ENCODE peak calls at places on chromosome 20, in seven cellular contexts. One of them, this sample, is unnamed.

GRCh38 chr20:49446808-49447207 is 35.7 kb downstream of the KCNB1 start:
- DNase-seq in transverse colon: peak; percentile 69
- DNase-seq in Peyer's patch: no peak
- DNase-seq in sigmoid colon: peak; percentile 96
- DNase-seq in spleen: no peak
- DNase-seq in IMR-90: no peak
- DNase-seq in H54: no peak
- DNase-seq in this sample: no peak

GRCh38 chr20:10423735-10424134 is 10.3 kb downstream of the MKKS start:
- DNase-seq in transverse colon: no peak
- DNase-seq in Peyer's patch: no peak
- DNase-seq in sigmoid colon: no peak
- DNase-seq in spleen: no peak
- DNase-seq in IMR-90: no peak
- DNase-seq in H54: no peak
- DNase-seq in this sample: no peak

GRCh38 chr20:52926505-52926904 is 45.7 kb upstream of the TSHZ2 start:
- DNase-seq in transverse colon: no peak
- DNase-seq in Peyer's patch: no peak
- DNase-seq in sigmoid colon: no peak
- DNase-seq in spleen: no peak
- DNase-seq in IMR-90: no peak
- DNase-seq in H54: no peak
- DNase-seq in this sample: no peak

GRCh38 chr20:58403272-58403671 is 14.2 kb downstream of the VAPB start:
- DNase-seq in transverse colon: no peak
- DNase-seq in Peyer's patch: no peak
- DNase-seq in sigmoid colon: no peak
- DNase-seq in spleen: no peak
- DNase-seq in IMR-90: no peak
- DNase-seq in H54: no peak
- DNase-seq in this sample: no peak

GRCh38 chr20:14597206-14597715 is 259.8 kb upstream of the FLRT3 start:
- DNase-seq in transverse colon: no peak
- DNase-seq in Peyer's patch: no peak
- DNase-seq in sigmoid colon: no peak
- DNase-seq in spleen: no peak
- DNase-seq in IMR-90: no peak
- DNase-seq in H54: no peak
- DNase-seq in this sample: no peak

GRCh38 chr20:60512436-60512835 is 554.2 kb downstream of the CDH26 start:
- DNase-seq in transverse colon: no peak
- DNase-seq in Peyer's patch: no peak
- DNase-seq in sigmoid colon: no peak
- DNase-seq in spleen: no peak
- DNase-seq in IMR-90: peak; percentile 63
- DNase-seq in H54: peak; percentile 12
- DNase-seq in this sample: no peak

GRCh38 chr20:1209447-1210387 is 6.5 kb downstream of the C20orf202 start:
- DNase-seq in transverse colon: no peak
- DNase-seq in Peyer's patch: no peak
- DNase-seq in sigmoid colon: no peak
- DNase-seq in spleen: no peak
- DNase-seq in IMR-90: peak; percentile 28
- DNase-seq in H54: no peak
- DNase-seq in this sample: no peak

GRCh38 chr20:8983478-8984345 is 85.2 kb upstream of the PLCB4 start:
- DNase-seq in transverse colon: no peak
- DNase-seq in Peyer's patch: no peak
- DNase-seq in sigmoid colon: no peak
- DNase-seq in spleen: no peak
- DNase-seq in IMR-90: no peak
- DNase-seq in H54: no peak
- DNase-seq in this sample: no peak

GRCh38 chr20:341682-342081 is 5.2 kb upstream of the NRSN2 start:
- DNase-seq in transverse colon: no peak
- DNase-seq in Peyer's patch: no peak
- DNase-seq in sigmoid colon: no peak
- DNase-seq in spleen: no peak
- DNase-seq in IMR-90: peak; percentile 89
- DNase-seq in H54: no peak
- DNase-seq in this sample: peak; percentile 73

GRCh38 chr20:19408971-19409370 is 196.5 kb downstream of the SLC24A3 start:
- DNase-seq in transverse colon: no peak
- DNase-seq in Peyer's patch: no peak
- DNase-seq in sigmoid colon: no peak
- DNase-seq in spleen: no peak
- DNase-seq in IMR-90: no peak
- DNase-seq in H54: no peak
- DNase-seq in this sample: no peak

GRCh38 chr20:8601542-8601912 is 467.4 kb upstream of the PLCB4 start:
- DNase-seq in transverse colon: no peak
- DNase-seq in Peyer's patch: no peak
- DNase-seq in sigmoid colon: no peak
- DNase-seq in spleen: no peak
- DNase-seq in IMR-90: no peak
- DNase-seq in H54: no peak
- DNase-seq in this sample: no peak

GRCh38 chr20:24698189-24698588 is 228.8 kb downstream of the SYNDIG1 start:
- DNase-seq in transverse colon: no peak
- DNase-seq in Peyer's patch: no peak
- DNase-seq in sigmoid colon: peak; percentile 42
- DNase-seq in spleen: no peak
- DNase-seq in IMR-90: no peak
- DNase-seq in H54: no peak
- DNase-seq in this sample: no peak

GRCh38 chr20:58567437-58567836 is 52.2 kb upstream of the APCDD1L start:
- DNase-seq in transverse colon: no peak
- DNase-seq in Peyer's patch: no peak
- DNase-seq in sigmoid colon: no peak
- DNase-seq in spleen: peak; percentile 45
- DNase-seq in IMR-90: no peak
- DNase-seq in H54: no peak
- DNase-seq in this sample: no peak

GRCh38 chr20:38109025-38109541 is 56.0 kb downstream of the TGM2 start:
- DNase-seq in transverse colon: peak; percentile 53
- DNase-seq in Peyer's patch: no peak
- DNase-seq in sigmoid colon: peak; percentile 94
- DNase-seq in spleen: no peak
- DNase-seq in IMR-90: peak; percentile 83
- DNase-seq in H54: no peak
- DNase-seq in this sample: no peak

DNA sequence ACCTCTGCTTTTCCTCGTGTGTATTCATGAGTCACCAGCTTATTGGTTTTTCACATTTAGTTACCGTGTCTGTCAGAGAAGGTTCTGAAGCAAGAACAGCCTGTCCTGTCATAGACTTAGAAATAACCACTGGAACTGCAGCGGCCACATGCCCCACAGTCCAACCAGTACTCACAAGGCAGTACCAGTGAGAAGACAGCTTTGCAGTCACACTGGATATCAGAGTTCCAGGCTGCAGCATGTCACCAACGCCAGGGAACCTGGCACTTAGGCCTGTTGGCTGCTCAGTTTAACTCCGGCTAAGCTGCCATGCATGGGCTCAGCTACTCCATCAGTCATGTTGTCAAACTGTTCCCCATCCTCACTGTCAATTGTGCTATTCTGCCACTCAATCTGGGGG is 40.1 kb downstream of the ADNP start:
- DNase-seq in transverse colon: no peak
- DNase-seq in Peyer's patch: no peak
- DNase-seq in sigmoid colon: no peak
- DNase-seq in spleen: peak; percentile 31
- DNase-seq in IMR-90: peak; percentile 74
- DNase-seq in H54: no peak
- DNase-seq in this sample: no peak
- TF ChIP-seq POLR2A in transverse colon: no peak
- TF ChIP-seq POLR2A in Peyer's patch: no peak
- TF ChIP-seq POLR2A in sigmoid colon: no peak
- TF ChIP-seq POLR2A in spleen: no peak
- TF ChIP-seq POLR2A in IMR-90: no peak
- TF ChIP-seq POLR2A in H54: no peak
- TF ChIP-seq POLR2A in this sample: no peak

GRCh38 chr20:2507875-2508630 is 662 bp downstream of the ZNF343 start:
- DNase-seq in transverse colon: peak; percentile 23
- DNase-seq in Peyer's patch: no peak
- DNase-seq in sigmoid colon: peak; percentile 70
- DNase-seq in spleen: no peak
- DNase-seq in IMR-90: peak; percentile 47
- DNase-seq in H54: no peak
- DNase-seq in this sample: peak; percentile 57

GRCh38 chr20:2509794-2510193 is 1.1 kb upstream of the ZNF343 start:
- DNase-seq in transverse colon: no peak
- DNase-seq in Peyer's patch: no peak
- DNase-seq in sigmoid colon: no peak
- DNase-seq in spleen: no peak
- DNase-seq in IMR-90: no peak
- DNase-seq in H54: no peak
- DNase-seq in this sample: no peak

GRCh38 chr20:2509468-2509781 is 710 bp upstream of the ZNF343 start:
- DNase-seq in transverse colon: no peak
- DNase-seq in Peyer's patch: no peak
- DNase-seq in sigmoid colon: no peak
- DNase-seq in spleen: no peak
- DNase-seq in IMR-90: no peak
- DNase-seq in H54: no peak
- DNase-seq in this sample: no peak

GRCh38 chr20:2507464-2507863 is 1.3 kb downstream of the ZNF343 start:
- DNase-seq in transverse colon: no peak
- DNase-seq in Peyer's patch: no peak
- DNase-seq in sigmoid colon: no peak
- DNase-seq in spleen: no peak
- DNase-seq in IMR-90: peak; percentile 28
- DNase-seq in H54: no peak
- DNase-seq in this sample: no peak

GRCh38 chr20:2508631-2509467 is at the start of gene ZNF343:
- DNase-seq in transverse colon: peak; percentile 83
- DNase-seq in Peyer's patch: peak; percentile 77
- DNase-seq in sigmoid colon: peak; percentile 89
- DNase-seq in spleen: peak; percentile 93
- DNase-seq in IMR-90: peak; percentile 77
- DNase-seq in H54: peak; percentile 76
- DNase-seq in this sample: peak; percentile 90
- TF ChIP-seq POLR2A in transverse colon: peak; percentile 58
- TF ChIP-seq POLR2A in Peyer's patch: peak; percentile 38
- TF ChIP-seq POLR2A in sigmoid colon: peak; percentile 9
- TF ChIP-seq POLR2A in spleen: no peak
- TF ChIP-seq POLR2A in IMR-90: no peak
- TF ChIP-seq POLR2A in H54: peak; percentile 63
- TF ChIP-seq POLR2A in this sample: peak; percentile 77

DNA sequence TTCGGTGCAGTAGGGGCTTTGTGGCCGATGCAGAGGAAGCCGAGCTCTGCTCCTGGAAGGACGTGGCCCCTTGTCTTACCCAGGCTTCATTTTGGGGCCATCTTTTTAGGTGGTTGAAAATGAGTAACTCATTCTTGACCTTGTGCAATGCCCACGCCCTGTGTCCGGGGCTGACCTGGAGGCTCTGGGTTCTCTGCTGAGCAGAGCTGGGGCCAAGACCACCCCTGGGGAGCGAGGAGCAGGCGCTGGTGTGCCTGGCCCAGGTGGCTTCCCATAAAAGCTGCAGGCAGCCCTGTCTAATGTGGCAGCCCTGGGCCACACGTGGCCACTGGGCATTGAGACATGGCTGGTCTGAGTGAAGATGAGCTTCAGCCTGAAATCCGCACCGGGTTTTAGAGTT is 25.7 kb downstream of the NTSR1 start:
- DNase-seq in transverse colon: no peak
- DNase-seq in Peyer's patch: no peak
- DNase-seq in sigmoid colon: no peak
- DNase-seq in spleen: peak; percentile 65
- DNase-seq in IMR-90: no peak
- DNase-seq in H54: no peak
- DNase-seq in this sample: no peak
- TF ChIP-seq POLR2A in transverse colon: no peak
- TF ChIP-seq POLR2A in Peyer's patch: no peak
- TF ChIP-seq POLR2A in sigmoid colon: no peak
- TF ChIP-seq POLR2A in spleen: no peak
- TF ChIP-seq POLR2A in IMR-90: no peak
- TF ChIP-seq POLR2A in H54: no peak
- TF ChIP-seq POLR2A in this sample: no peak

GRCh38 chr20:44590980-44591778 is 8.8 kb downstream of the PKIG start:
- DNase-seq in transverse colon: no peak
- DNase-seq in Peyer's patch: no peak
- DNase-seq in sigmoid colon: no peak
- DNase-seq in spleen: no peak
- DNase-seq in IMR-90: no peak
- DNase-seq in H54: no peak
- DNase-seq in this sample: no peak
- TF ChIP-seq POLR2A in transverse colon: no peak
- TF ChIP-seq POLR2A in Peyer's patch: no peak
- TF ChIP-seq POLR2A in sigmoid colon: no peak
- TF ChIP-seq POLR2A in spleen: no peak
- TF ChIP-seq POLR2A in IMR-90: no peak
- TF ChIP-seq POLR2A in H54: no peak
- TF ChIP-seq POLR2A in this sample: no peak

DNA sequence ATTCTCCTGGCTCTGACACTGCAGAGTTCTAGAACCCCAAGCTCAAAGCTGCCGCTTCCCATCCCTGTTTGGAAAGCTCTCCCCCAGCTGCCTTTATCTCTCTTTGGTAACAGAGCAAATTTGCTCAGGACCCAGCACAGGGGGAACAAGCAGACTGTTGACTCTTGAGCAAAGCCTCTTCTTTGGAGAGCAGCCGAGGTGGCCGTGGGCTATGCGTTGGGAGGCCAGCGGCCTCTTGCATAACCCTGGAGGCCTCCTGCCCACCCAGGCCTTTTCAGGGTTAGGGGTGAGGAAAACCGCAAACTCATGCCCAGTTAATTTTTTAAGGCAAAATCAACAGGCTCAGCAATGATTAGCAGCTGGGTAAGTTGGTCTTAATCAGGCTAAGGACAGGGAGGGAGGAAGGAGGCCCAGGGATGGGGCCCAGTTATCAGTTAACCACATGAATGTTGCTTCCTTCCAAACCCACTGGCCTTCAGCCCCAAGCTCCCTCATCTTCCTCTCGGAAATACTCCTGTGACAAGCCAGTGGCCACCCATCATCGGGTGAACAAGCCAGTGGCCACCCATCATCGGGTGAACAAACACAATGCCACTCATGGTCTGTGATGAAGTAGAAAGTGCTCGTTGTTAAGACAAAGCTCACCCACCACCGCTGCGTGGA is 39.2 kb downstream of the HNF4A start:
- DNase-seq in transverse colon: no peak
- DNase-seq in Peyer's patch: no peak
- DNase-seq in sigmoid colon: no peak
- DNase-seq in spleen: no peak
- DNase-seq in IMR-90: no peak
- DNase-seq in H54: no peak
- DNase-seq in this sample: peak; percentile 99
- TF ChIP-seq POLR2A in transverse colon: no peak
- TF ChIP-seq POLR2A in Peyer's patch: no peak
- TF ChIP-seq POLR2A in sigmoid colon: no peak
- TF ChIP-seq POLR2A in spleen: no peak
- TF ChIP-seq POLR2A in IMR-90: no peak
- TF ChIP-seq POLR2A in H54: no peak
- TF ChIP-seq POLR2A in this sample: peak; percentile 27

This sample was measured in erythroblast.